ENCODE peak calls at places on chromosomes 6 and 20, in five cellular contexts. L, Q, R, X and I are unnamed samples.

GRCh38 chr20:14062171-14062570 is 66.9 kb downstream of the MACROD2 start:
- DNase-seq in L (no peak), Q (no peak), R (no peak), X (no peak), I (no peak)

GRCh38 chr20:54291339-54292060 is 83.6 kb downstream of the PFDN4 start:
- DNase-seq in L (no peak), Q (no peak), R (no peak), X (no peak), I (no peak)

GRCh38 chr20:19975901-19976300 is 41.3 kb upstream of the NAA20 start:
- DNase-seq in L (peak; percentile 15), Q (no peak), R (peak; percentile 36), X (no peak), I (no peak)

GRCh38 chr20:57601211-57601570 is 19.0 kb downstream of the ZBP1 start:
- DNase-seq in L (no peak), Q (no peak), R (no peak), X (no peak), I (no peak)

GRCh38 chr6:10610289-10610688 is 84.1 kb downstream of the C6orf52 start:
- DNase-seq in L (no peak), Q (no peak), R (peak; percentile 2), X (no peak), I (no peak)

GRCh38 chr6:157487110-157487773 is 106.3 kb downstream of the ZDHHC14 start:
- DNase-seq in L (no peak), Q (no peak), R (no peak), X (no peak), I (no peak)

GRCh38 chr6:54353975-54354374 is 45.7 kb downstream of the TINAG start:
- DNase-seq in L (no peak), Q (no peak), R (no peak), X (no peak), I (no peak)

GRCh38 chr6:119608994-119609393 is 259.4 kb upstream of the MAN1A1 start:
- DNase-seq in L (no peak), Q (no peak), R (no peak), X (no peak), I (no peak)

GRCh38 chr6:163543311-163543710 is 128.8 kb downstream of the QKI start:
- DNase-seq in L (no peak), Q (no peak), R (no peak), X (no peak), I (no peak)

GRCh38 chr6:84150680-84151079 is 76.8 kb downstream of the CEP162 start:
- DNase-seq in L (no peak), Q (no peak), R (peak; percentile 97), X (no peak), I (peak; percentile 13)

GRCh38 chr20:8315639-8316573 is 183.8 kb downstream of the PLCB1 start:
- DNase-seq in L (no peak), Q (no peak), R (no peak), X (no peak), I (no peak)

GRCh38 chr6:118468682-118469465 is 79.2 kb upstream of the PLN start:
- DNase-seq in L (peak; percentile 43), Q (no peak), R (peak; percentile 51), X (no peak), I (no peak)

GRCh38 chr6:43076093-43076927 is at the start of gene PTK7:
- DNase-seq in L (no peak), Q (no peak), R (peak; percentile 36), X (peak; percentile 66), I (peak; percentile 67)

GRCh38 chr6:109308018-109308492 is 74.2 kb downstream of the CD164 start:
- DNase-seq in L (peak; percentile 94), Q (no peak), R (peak; percentile 98), X (no peak), I (peak; percentile 85)

GRCh38 chr20:24909086-24909780 is 39.8 kb upstream of the CST7 start:
- DNase-seq in L (no peak), Q (no peak), R (no peak), X (no peak), I (no peak)

GRCh38 chr6:93295631-93296030 is 123.7 kb downstream of the EPHA7 start:
- DNase-seq in L (no peak), Q (no peak), R (no peak), X (no peak), I (no peak)

GRCh38 chr6:53924821-53925422 is 130.1 kb downstream of the LRRC1 start:
- DNase-seq in L (no peak), Q (no peak), R (no peak), X (no peak), I (no peak)

GRCh38 chr20:43583982-43584432 is 6.7 kb upstream of the IFT52 start:
- DNase-seq in L (peak; percentile 90), Q (no peak), R (peak; percentile 99), X (peak; percentile 41), I (peak; percentile 99)

GRCh38 chr20:51734876-51735499 is 33.2 kb downstream of the ATP9A start:
- DNase-seq in L (no peak), Q (no peak), R (no peak), X (no peak), I (no peak)

GRCh38 chr20:40982415-40983145 is 46.0 kb upstream of the TOP1 start:
- DNase-seq in L (no peak), Q (no peak), R (peak; percentile 24), X (no peak), I (no peak)

GRCh38 chr20:20664795-20665194 is 47.6 kb downstream of the RALGAPA2 start:
- DNase-seq in L (peak; percentile 29), Q (no peak), R (peak; percentile 38), X (peak; percentile 65), I (peak; percentile 76)

GRCh38 chr6:54493138-54493537 is 184.9 kb downstream of the TINAG start:
- DNase-seq in L (no peak), Q (no peak), R (peak; percentile 82), X (no peak), I (no peak)

GRCh38 chr20:36150489-36150846 is 4.1 kb upstream of the EPB41L1 start:
- DNase-seq in L (no peak), Q (no peak), R (no peak), X (no peak), I (no peak)

GRCh38 chr20:44398303-44398702 is 42.8 kb downstream of the HNF4A start:
- DNase-seq in L (no peak), Q (no peak), R (peak; percentile 93), X (no peak), I (no peak)

GRCh38 chr6:111823831-111824607 is 49.2 kb downstream of the FYN start:
- DNase-seq in L (no peak), Q (no peak), R (peak; percentile 77), X (no peak), I (peak; percentile 31)

GRCh38 chr6:154243793-154244768 is 112.5 kb downstream of the IPCEF1 start:
- DNase-seq in L (no peak), Q (no peak), R (no peak), X (no peak), I (no peak)

GRCh38 chr6:88492824-88493223 is 326.7 kb upstream of the CNR1 start:
- DNase-seq in L (peak; percentile 30), Q (no peak), R (peak; percentile 79), X (peak; percentile 22), I (peak; percentile 26)

GRCh38 chr6:40378071-40378724 is 209.0 kb downstream of the LRFN2 start:
- DNase-seq in L (no peak), Q (no peak), R (no peak), X (no peak), I (peak; percentile 28)

GRCh38 chr6:134235937-134236751 is 81.8 kb downstream of the SGK1 start:
- DNase-seq in L (no peak), Q (no peak), R (peak; percentile 76), X (peak; percentile 81), I (peak; percentile 79)